ENCODE peak calls at places on chromosomes 16 and 17, in seven cellular contexts. T is mammary epithelial cell; Q is CD4-positive, alpha-beta T cell; X is HTR-8/SVneo; O is HAP-1; V is erythroblast; C is posterior vena cava. S is an unnamed sample.

GRCh38 chr17:37701424-37702020 is 43.3 kb downstream of the HNF1B start:
- DNase-seq in X (peak; percentile 42), T (no peak), V (peak; percentile 71), C (no peak), O (no peak), Q (peak; percentile 9), S (peak; percentile 20)

GRCh38 chr16:57871457-57871856 is 69.2 kb upstream of the KIFC3 start:
- DNase-seq in C (no peak), O (no peak), Q (no peak), X (peak; percentile 53), T (peak; percentile 59), V (no peak), S (peak; percentile 36)

GRCh38 chr16:27177031-27177774 is 26.1 kb upstream of the KDM8 start:
- DNase-seq in C (no peak), V (no peak), Q (no peak), T (peak; percentile 60), X (peak; percentile 51), O (no peak), S (peak; percentile 64)

GRCh38 chr17:43645765-43646481 is 15.8 kb downstream of the MEOX1 start:
- DNase-seq in T (no peak), O (no peak), V (no peak), Q (peak; percentile 11), C (peak; percentile 97), X (no peak), S (peak; percentile 81)

GRCh38 chr16:10558746-10559641 is 21.4 kb downstream of the EMP2 start:
- DNase-seq in T (peak; percentile 9), Q (no peak), C (peak; percentile 92), X (no peak), V (no peak), O (no peak), S (no peak)

GRCh38 chr17:58970966-58971575 is 135.6 kb downstream of the TRIM37 start:
- DNase-seq in X (no peak), C (no peak), Q (no peak), T (no peak), V (no peak), O (no peak), S (no peak)

GRCh38 chr17:16286947-16287562 is 66.2 kb downstream of the CENPV start:
- DNase-seq in O (no peak), X (no peak), T (no peak), C (no peak), V (peak; percentile 41), Q (no peak), S (no peak)

GRCh38 chr16:83835972-83836566 is 28.3 kb downstream of the HSBP1 start:
- DNase-seq in X (peak; percentile 65), O (no peak), V (peak; percentile 48), Q (no peak), C (no peak), T (peak; percentile 47), S (peak; percentile 84)

GRCh38 chr17:58381124-58381838 is 29.3 kb upstream of the SUPT4H1 start:
- DNase-seq in X (no peak), T (no peak), O (no peak), V (no peak), Q (no peak), C (no peak), S (peak; percentile 54)

GRCh38 chr16:72858611-72859493 is 189.1 kb downstream of the ZFHX3 start:
- DNase-seq in V (no peak), Q (no peak), C (no peak), T (no peak), X (no peak), O (no peak), S (peak; percentile 74)

GRCh38 chr16:84212154-84212553 is 21.2 kb downstream of the ADAD2 start:
- DNase-seq in V (no peak), T (no peak), C (no peak), O (no peak), X (no peak), Q (no peak), S (no peak)

GRCh38 chr16:66857437-66857836 is 13.2 kb downstream of the CA7 start:
- DNase-seq in C (no peak), X (no peak), T (no peak), O (no peak), Q (no peak), V (no peak), S (no peak)

GRCh38 chr17:31394544-31394943 is 3.1 kb downstream of the RAB11FIP4 start:
- DNase-seq in X (peak; percentile 52), Q (peak; percentile 17), V (peak; percentile 45), T (no peak), C (peak; percentile 90), O (no peak), S (peak; percentile 85)